ENCODE peak calls at places on chromosomes 2 and 18, in seven cellular contexts. K is mammary epithelial cell, G is hepatocyte, P is GM04504, S is PC-9, F is AG04449, B is posterior vena cava. N is an unnamed sample.

GRCh38 chr18:2413352-2413751 is 158.0 kb downstream of the METTL4 start:
- DNase-seq in S (no peak), K (no peak), B (no peak), F (no peak), P (no peak), G (no peak), N (no peak)

GRCh38 chr2:240287496-240288086 is 147.1 kb upstream of the OTOS start:
- DNase-seq in K (no peak), B (no peak), P (no peak), G (no peak), F (no peak), S (no peak), N (no peak)

GRCh38 chr2:134398300-134398699 is 144.4 kb downstream of the MGAT5 start:
- DNase-seq in S (no peak), B (no peak), F (no peak), G (no peak), K (peak), P (peak), N (no peak)

GRCh38 chr2:46335404-46335965 is 38.3 kb downstream of the EPAS1 start:
- DNase-seq in S (no peak), K (peak), P (no peak), G (peak), F (peak), B (no peak), N (no peak)

GRCh38 chr2:197138513-197138912 is 172.1 kb downstream of the ANKRD44 start:
- DNase-seq in K (no peak), S (no peak), P (no peak), B (no peak), G (no peak), F (no peak), N (no peak)

GRCh38 chr2:10193276-10193675 is 70.7 kb downstream of the RRM2 start:
- DNase-seq in B (peak), F (no peak), K (no peak), G (no peak), P (no peak), S (no peak), N (no peak)

GRCh38 chr18:36600548-36600947 is 228.3 kb downstream of the TPGS2 start:
- DNase-seq in K (no peak), G (no peak), B (no peak), F (no peak), S (no peak), P (no peak), N (no peak)

GRCh38 chr2:160429248-160430000 is 64.2 kb downstream of the RBMS1 start:
- DNase-seq in F (no peak), G (peak), P (no peak), B (no peak), K (peak), S (peak), N (peak)

GRCh38 chr18:28584726-28585125 is 407.8 kb upstream of the CDH2 start:
- DNase-seq in S (no peak), F (peak), G (peak), K (peak), P (peak), B (no peak), N (peak)

GRCh38 chr2:231928481-231928880 is 2.3 kb upstream of the NPPC start:
- DNase-seq in B (peak), K (no peak), P (no peak), F (no peak), G (no peak), S (no peak), N (no peak)

GRCh38 chr2:192082121-192082520 is 112.6 kb downstream of the TMEFF2 start:
- DNase-seq in P (no peak), K (no peak), G (no peak), F (no peak), S (no peak), B (no peak), N (no peak)

GRCh38 chr2:129667586-129667985 is 311.9 kb upstream of the RAB6C start:
- DNase-seq in P (no peak), B (no peak), F (no peak), S (no peak), K (no peak), G (no peak), N (no peak)

GRCh38 chr18:23498877-23499570 is 4.3 kb upstream of the RMC1 start:
- DNase-seq in G (peak), P (no peak), F (peak), K (peak), B (peak), S (no peak), N (peak)

GRCh38 chr18:24198461-24198860 is 59.6 kb downstream of the CABYR start:
- DNase-seq in G (no peak), F (no peak), K (no peak), S (no peak), P (no peak), B (no peak), N (no peak)

GRCh38 chr2:88307817-88308216 is 137.7 kb downstream of the THNSL2 start:
- DNase-seq in P (no peak), F (no peak), B (no peak), G (peak), K (peak), S (no peak), N (no peak)

GRCh38 chr2:15770148-15770547 is 170.2 kb upstream of the MYCN start:
- DNase-seq in F (no peak), K (no peak), B (no peak), S (no peak), G (no peak), P (no peak), N (no peak)

GRCh38 chr2:124534015-124534414 is 508.9 kb downstream of the CNTNAP5 start:
- DNase-seq in G (no peak), K (no peak), P (no peak), S (no peak), B (no peak), F (no peak), N (no peak)

GRCh38 chr18:24602156-24602555 is 141.7 kb downstream of the HRH4 start:
- DNase-seq in K (peak), G (no peak), B (no peak), P (no peak), F (no peak), S (no peak), N (no peak)

GRCh38 chr18:12750076-12750707 is 47.4 kb downstream of the PSMG2 start:
- DNase-seq in P (no peak), K (peak), G (no peak), S (no peak), B (no peak), F (no peak), N (no peak)

GRCh38 chr2:48356701-48357322 is 173.1 kb upstream of the STON1 start:
- DNase-seq in F (peak), B (no peak), P (no peak), S (no peak), G (peak), K (no peak), N (no peak)

GRCh38 chr2:159640176-159640575 is 23.8 kb upstream of the BAZ2B start:
- DNase-seq in P (no peak), B (no peak), G (no peak), K (no peak), S (no peak), F (no peak), N (no peak)

GRCh38 chr18:4096501-4096900 is 358.6 kb downstream of the DLGAP1 start:
- DNase-seq in S (no peak), K (peak), B (no peak), P (no peak), F (no peak), G (peak), N (no peak)

GRCh38 chr2:69616755-69617154 is 26.8 kb downstream of the AAK1 start:
- DNase-seq in B (no peak), K (peak), S (peak), G (no peak), F (no peak), P (no peak), N (no peak)

GRCh38 chr18:49584431-49584830 is 22.6 kb downstream of the LIPG start:
- DNase-seq in B (no peak), F (no peak), G (no peak), K (no peak), P (no peak), S (no peak), N (no peak)

GRCh38 chr18:21369146-21369545 is 127.1 kb downstream of the GREB1L start:
- DNase-seq in P (peak), K (no peak), B (no peak), F (no peak), S (no peak), G (no peak), N (no peak)

GRCh38 chr2:163773276-163773675 is 37.5 kb upstream of the FIGN start:
- DNase-seq in P (no peak), S (no peak), G (no peak), F (no peak), B (no peak), K (no peak), N (no peak)

GRCh38 chr2:63827749-63828148 is 13.9 kb upstream of the UGP2 start:
- DNase-seq in K (peak), F (no peak), G (peak), P (peak), B (no peak), S (peak), N (no peak)

GRCh38 chr18:45161850-45162249 is 453.4 kb upstream of the SLC14A2 start:
- DNase-seq in P (no peak), S (no peak), G (no peak), F (no peak), B (no peak), K (no peak), N (no peak)

GRCh38 chr2:173059292-173059691 is 16.4 kb upstream of the MAP3K20 start:
- DNase-seq in B (no peak), F (no peak), S (no peak), P (no peak), K (no peak), G (no peak), N (no peak)

GRCh38 chr2:1974391-1974790 is 230.1 kb upstream of the PXDN start:
- DNase-seq in S (no peak), K (no peak), P (peak), G (no peak), B (no peak), F (peak), N (no peak)

GRCh38 chr2:105296017-105296611 is 33.4 kb downstream of the TGFBRAP1 start:
- DNase-seq in B (no peak), K (no peak), S (no peak), P (no peak), G (no peak), F (no peak), N (no peak)

N was measured in amniotic stem cell.